ENCODE peak calls at places on chromosomes 2 and 18, in four cellular contexts. V, A, E and O are unnamed samples.

GRCh38 chr18:6714027-6714426 is 15.5 kb upstream of the ARHGAP28 start:
- DNase-seq in V (no peak), A (no peak), E (no peak), O (no peak)

GRCh38 chr18:79509536-79509930 is 113.8 kb downstream of the NFATC1 start:
- DNase-seq in V (no peak), A (no peak), E (peak; percentile 7), O (no peak)

GRCh38 chr2:165572155-165572554 is 102.7 kb downstream of the CSRNP3 start:
- DNase-seq in V (no peak), A (no peak), E (no peak), O (no peak)

GRCh38 chr18:9796933-9797549 is 88.7 kb upstream of the TXNDC2 start:
- DNase-seq in V (no peak), A (no peak), E (no peak), O (no peak)

GRCh38 chr18:7754725-7755181 is 187.6 kb downstream of the PTPRM start:
- DNase-seq in V (no peak), A (no peak), E (peak; percentile 38), O (no peak)

GRCh38 chr18:29271496-29271895 is 1094.6 kb upstream of the CDH2 start:
- DNase-seq in V (no peak), A (no peak), E (no peak), O (no peak)

GRCh38 chr2:14330884-14331283 is 301.6 kb upstream of the LRATD1 start:
- DNase-seq in V (no peak), A (no peak), E (no peak), O (no peak)

GRCh38 chr2:54329482-54330225 is 73.6 kb upstream of the TSPYL6 start:
- DNase-seq in V (no peak), A (no peak), E (no peak), O (no peak)

GRCh38 chr2:9221223-9221622 is 14.6 kb downstream of the ASAP2 start:
- DNase-seq in V (no peak), A (no peak), E (no peak), O (no peak)

GRCh38 chr2:19329445-19329844 is 29.0 kb downstream of the OSR1 start:
- DNase-seq in V (no peak), A (no peak), E (no peak), O (no peak)

GRCh38 chr2:96869824-96870630 is at the start of gene SEMA4C:
- DNase-seq in V (no peak), A (no peak), E (peak; percentile 53), O (peak; percentile 80)

GRCh38 chr2:238820909-238821308 is 27.0 kb upstream of the TWIST2 start:
- DNase-seq in V (no peak), A (no peak), E (no peak), O (no peak)

GRCh38 chr2:42602218-42602936 is 33.9 kb downstream of the MTA3 start:
- DNase-seq in V (no peak), A (no peak), E (no peak), O (no peak)

GRCh38 chr18:8754995-8755955 is 49.9 kb downstream of the MTCL1 start:
- DNase-seq in V (no peak), A (no peak), E (no peak), O (no peak)

GRCh38 chr2:201955231-201955630 is 78.4 kb upstream of the FZD7 start:
- DNase-seq in V (no peak), A (no peak), E (no peak), O (no peak)

GRCh38 chr2:30184035-30184434 is 37.2 kb downstream of the YPEL5 start:
- DNase-seq in V (no peak), A (no peak), E (no peak), O (no peak)

GRCh38 chr2:176107731-176108181 is 676 bp downstream of the HOXD11 start:
- DNase-seq in V (peak; percentile 26), A (no peak), E (no peak), O (no peak)
- H3K9me3 ChIP-seq in V (no peaks in the 10 kb centered on the region), A (no peaks in the 10 kb centered on the region), E (no peaks in the 10 kb centered on the region), O (no peaks in the 10 kb centered on the region)

GRCh38 chr2:26122633-26123032 is 50.3 kb upstream of the GAREM2 start:
- DNase-seq in V (no peak), A (no peak), E (no peak), O (no peak)
- H3K27ac ChIP-seq in V (no peak overlapping the region), A (no peak overlapping the region), E (no peak overlapping the region), O (no peak overlapping the region)

GRCh38 chr2:128039535-128039934 is 11.7 kb upstream of the SAP130 start:
- DNase-seq in V (no peak), A (no peak), E (no peak), O (no peak)

GRCh38 chr2:128036748-128037607 is 9.1 kb upstream of the SAP130 start:
- DNase-seq in V (no peak), A (no peak), E (no peak), O (no peak)

GRCh38 chr2:128040166-128040771 is 12.4 kb upstream of the SAP130 start:
- DNase-seq in V (no peak), A (no peak), E (no peak), O (no peak)

GRCh38 chr2:128041561-128041960 is 13.7 kb upstream of the SAP130 start:
- DNase-seq in V (peak; percentile 43), A (no peak), E (no peak), O (no peak)

DNA sequence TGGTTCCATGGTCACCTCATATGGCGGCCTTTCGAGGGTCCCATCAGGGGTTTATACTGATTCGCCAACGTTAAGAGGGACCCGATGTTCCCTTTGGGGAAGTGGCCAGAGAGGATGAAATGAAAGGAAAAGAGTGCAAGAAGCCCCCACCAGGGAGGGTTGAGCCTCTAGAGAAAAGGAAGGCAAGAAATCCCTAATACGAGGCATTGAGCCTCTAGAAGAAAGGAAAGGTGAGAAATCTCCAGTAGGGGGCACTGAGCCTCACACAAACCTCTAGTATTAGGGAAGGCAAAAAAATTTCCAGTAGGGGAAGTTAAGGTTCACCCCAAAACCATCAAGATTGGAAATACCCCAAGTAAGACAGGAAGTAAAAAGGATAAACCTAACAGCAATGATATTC is 9.8 kb upstream of the SAP130 start:
- DNase-seq in V (peak; percentile 42), A (no peak), E (no peak), O (no peak)
- TF ChIP-seq CTCF in V (peak; percentile 57), A (peak; percentile 73), E (no peak), O (no peak)

GRCh38 chr2:234689911-234690379 is 193.1 kb upstream of the ARL4C start:
- DNase-seq in V (no peak), A (no peak), E (no peak), O (no peak)
- H3K9me3 ChIP-seq in V (peaks cover 5% of the 10 kb centered on the region), A (peaks cover 7% of the 10 kb centered on the region), E (no peaks in the 10 kb centered on the region), O (no peaks in the 10 kb centered on the region)

GRCh38 chr2:102066554-102066953 is 74.8 kb downstream of the IL1R2 start:
- DNase-seq in V (no peak), A (no peak), E (no peak), O (no peak)

GRCh38 chr2:102070058-102070642 is 72.4 kb upstream of the IL1R1 start:
- DNase-seq in V (no peak), A (no peak), E (peak; percentile 84), O (peak; percentile 93)

GRCh38 chr2:102065675-102066252 is 74.0 kb downstream of the IL1R2 start:
- DNase-seq in V (no peak), A (no peak), E (no peak), O (no peak)

GRCh38 chr2:102072741-102073140 is 69.8 kb upstream of the IL1R1 start:
- DNase-seq in V (no peak), A (no peak), E (no peak), O (no peak)

GRCh38 chr2:102069311-102069974 is 73.1 kb upstream of the IL1R1 start:
- DNase-seq in V (no peak), A (no peak), E (no peak), O (no peak)
- H3K27ac ChIP-seq in V (no peak overlapping the region), A (no peak overlapping the region), E (peak overlapping the region; percentile 84), O (peak overlapping the region; percentile 88)

GRCh38 chr2:86107031-86107430 is 996 bp downstream of the PTCD3 start:
- DNase-seq in V (no peak), A (no peak), E (no peak), O (no peak)

GRCh38 chr2:86105969-86106945 is at the start of gene PTCD3:
- DNase-seq in V (peak; percentile 95), A (peak; percentile 77), E (peak; percentile 97), O (peak; percentile 92)

GRCh38 chr2:86102157-86102556 is 3.5 kb downstream of the POLR1A start:
- DNase-seq in V (no peak), A (no peak), E (no peak), O (no peak)

GRCh38 chr2:86105252-86105968 is at the start of gene POLR1A:
- DNase-seq in V (peak; percentile 93), A (peak; percentile 76), E (peak; percentile 92), O (peak; percentile 83)
- TF ChIP-seq CTCF in V (peak; percentile 21), A (no peak), E (no peak), O (peak; percentile 7)

DNA sequence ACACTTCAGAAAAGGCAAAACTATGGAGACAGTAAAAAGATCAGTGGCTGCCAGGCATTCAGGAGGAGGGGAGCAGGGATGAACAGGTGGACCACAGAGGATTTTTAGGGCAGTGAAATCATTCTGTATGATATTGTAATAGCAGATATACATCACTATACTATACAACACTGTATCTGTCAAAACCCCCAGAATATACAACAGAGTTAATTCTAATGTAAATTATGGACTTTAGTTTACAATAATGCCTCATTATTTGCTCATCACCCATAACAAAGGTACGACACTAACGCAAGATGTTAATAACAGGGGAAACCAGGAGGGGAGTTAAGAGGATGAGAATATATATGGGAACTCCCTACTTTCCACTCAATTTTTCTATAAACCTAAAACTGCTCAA is 28.8 kb downstream of the MAP3K2 start:
- DNase-seq in V (no peak), A (no peak), E (no peak), O (no peak)
- H3K9me3 ChIP-seq in V (no peaks in the 10 kb centered on the region), A (no peaks in the 10 kb centered on the region), E (no peaks in the 10 kb centered on the region), O (no peaks in the 10 kb centered on the region)

GRCh38 chr2:128755693-128756371 is 437.2 kb upstream of the HS6ST1 start:
- DNase-seq in V (no peak), A (no peak), E (peak; percentile 60), O (no peak)
- H3K27ac ChIP-seq in V (no peak overlapping the region), A (no peak overlapping the region), E (peak overlapping the region; percentile 88), O (no peak overlapping the region)